ENCODE peak calls at places on chromosomes 1 and 21, in five cellular contexts. S, E, F, R and X are unnamed samples.

GRCh38 chr1:9823943-9824701 is at the start of gene CLSTN1:
- DNase-seq in S (peak; percentile 87), F (peak; percentile 79), E (peak; percentile 75), R (peak; percentile 90), X (peak; percentile 88)

GRCh38 chr1:119960501-119960900 is 64.2 kb upstream of the ADAM30 start:
- DNase-seq in E (no peak), F (no peak), R (no peak), S (no peak), X (no peak)

GRCh38 chr1:32915766-32916455 is 14.7 kb upstream of the TMEM54 start:
- DNase-seq in E (no peak), F (no peak), R (peak; percentile 17), S (no peak), X (no peak)

GRCh38 chr21:29660047-29660720 is 279.6 kb downstream of the GRIK1 start:
- DNase-seq in R (no peak), F (no peak), S (no peak), E (no peak), X (no peak)

GRCh38 chr21:43916691-43917514 is 51.9 kb downstream of the AGPAT3 start:
- DNase-seq in E (no peak), F (no peak), S (peak; percentile 58), R (no peak), X (peak; percentile 76)

GRCh38 chr1:117861694-117862093 is 67.7 kb downstream of the GDAP2 start:
- DNase-seq in E (no peak), R (no peak), S (no peak), F (no peak), X (no peak)

GRCh38 chr1:27007909-27008582 is 4.6 kb downstream of the TENT5B start:
- DNase-seq in E (no peak), R (peak; percentile 87), F (peak; percentile 95), S (no peak), X (no peak)

GRCh38 chr1:196584703-196585102 is 23.5 kb downstream of the KCNT2 start:
- DNase-seq in E (no peak), R (peak; percentile 5), S (no peak), F (no peak), X (no peak)

GRCh38 chr21:16269497-16269896 is 539.7 kb downstream of the USP25 start:
- DNase-seq in S (no peak), F (no peak), R (no peak), E (no peak), X (no peak)

GRCh38 chr1:101241485-101242225 is 4.8 kb downstream of the S1PR1 start:
- DNase-seq in F (no peak), R (no peak), E (no peak), S (no peak), X (no peak)

GRCh38 chr1:153353226-153353947 is 4.3 kb upstream of the S100A9 start:
- DNase-seq in R (peak; percentile 10), S (no peak), E (peak; percentile 3), F (peak; percentile 12), X (no peak)

GRCh38 chr1:29518183-29518835 is 282.0 kb downstream of the PTPRU start:
- DNase-seq in R (no peak), E (no peak), S (no peak), F (no peak), X (no peak)

GRCh38 chr1:61561666-61562065 is 163.3 kb downstream of the TM2D1 start:
- DNase-seq in F (no peak), E (peak; percentile 68), R (peak; percentile 26), S (no peak), X (no peak)

GRCh38 chr21:36237441-36237840 is 80.8 kb downstream of the DOP1B start:
- DNase-seq in E (no peak), F (no peak), S (no peak), R (no peak), X (no peak)

GRCh38 chr1:225458222-225458631 is 30.4 kb upstream of the LBR start:
- DNase-seq in R (no peak), F (no peak), S (no peak), E (peak; percentile 36), X (no peak)

GRCh38 chr1:227890451-227891222 is 57.1 kb downstream of the WNT9A start:
- DNase-seq in E (no peak), S (no peak), R (no peak), F (no peak), X (no peak)

GRCh38 chr1:64624446-64624766 is 120.5 kb upstream of the RAVER2 start:
- DNase-seq in R (peak; percentile 79), S (no peak), E (peak; percentile 76), F (no peak), X (no peak)

GRCh38 chr21:28419110-28419509 is 573.6 kb downstream of the LTN1 start:
- DNase-seq in E (peak; percentile 45), R (no peak), S (no peak), F (no peak), X (no peak)

GRCh38 chr1:237042892-237043576 is 1.1 kb downstream of the RYR2 start:
- DNase-seq in E (no peak), F (no peak), S (no peak), R (no peak), X (peak; percentile 28)

GRCh38 chr1:209879539-209879938 is 51.8 kb downstream of the UTP25 start:
- DNase-seq in S (no peak), E (peak; percentile 54), F (no peak), R (peak; percentile 91), X (no peak)

GRCh38 chr1:30656171-30656940 is 67.0 kb downstream of the MATN1 start:
- DNase-seq in R (no peak), S (no peak), E (no peak), F (no peak), X (no peak)

GRCh38 chr1:60108223-60108622 is 34.7 kb upstream of the C1orf87 start:
- DNase-seq in E (no peak), F (no peak), S (no peak), R (peak; percentile 74), X (no peak)

GRCh38 chr1:18225236-18225904 is 117.8 kb downstream of the IGSF21 start:
- DNase-seq in E (no peak), R (no peak), S (no peak), F (no peak), X (no peak)

GRCh38 chr1:6162341-6162740 is 17.8 kb downstream of the CHD5 start:
- DNase-seq in S (no peak), E (no peak), R (no peak), F (no peak), X (no peak)

GRCh38 chr1:117567435-117567834 is 38.4 kb upstream of the TENT5C start:
- DNase-seq in F (no peak), R (no peak), E (no peak), S (no peak), X (no peak)

GRCh38 chr1:58592521-58593134 is 15.6 kb upstream of the TACSTD2 start:
- DNase-seq in E (peak; percentile 83), R (peak; percentile 95), S (no peak), F (peak; percentile 81), X (no peak)

GRCh38 chr1:79197421-79197820 is 190.9 kb upstream of the ADGRL4 start:
- DNase-seq in R (no peak), F (no peak), E (peak; percentile 56), S (no peak), X (no peak)

GRCh38 chr21:43775795-43776430 is at the start of gene CSTB:
- DNase-seq in F (peak; percentile 69), S (peak; percentile 90), E (no peak), R (peak; percentile 62), X (peak; percentile 84)

GRCh38 chr1:116375884-116376733 is 3.1 kb downstream of the ATP1A1 start:
- DNase-seq in R (peak; percentile 80), S (no peak), E (peak; percentile 96), F (peak; percentile 77), X (no peak)